ENCODE peak calls at places on chromosomes 6 and 20, in seven cellular contexts. T is anterior cingulate cortex; I is activated CD8-positive, alpha-beta T cell treated with anti-CD3 and anti-CD28 coated beads for 36 hours; M is CD8-positive, alpha-beta T cell; L is HTR-8/SVneo; Q is activated CD8-positive, alpha-beta memory T cell treated with anti-CD3 and anti-CD28 coated beads for 4 hours; G is HFFc6. W is an unnamed sample.

GRCh38 chr20:17320456-17320855 is 93.6 kb downstream of the PCSK2 start:
- DNase-seq in M (no peak), T (no peak), L (no peak), I (no peak), Q (no peak), G (no peak), W (no peak)

GRCh38 chr20:20549267-20549612 is 163.2 kb downstream of the RALGAPA2 start:
- DNase-seq in L (no peak), Q (no peak), M (no peak), T (no peak), G (no peak), I (no peak), W (peak; percentile 28)

GRCh38 chr6:26172496-26172958 is 85.3 kb downstream of the HFE start:
- DNase-seq in G (no peak), M (no peak), Q (no peak), I (peak; percentile 37), T (no peak), L (no peak), W (peak; percentile 11)

GRCh38 chr20:46195264-46196038 is 77.3 kb downstream of the CD40 start:
- DNase-seq in T (no peak), L (no peak), I (no peak), G (no peak), Q (no peak), M (no peak), W (no peak)

GRCh38 chr6:139240161-139241010 is 51.4 kb downstream of the TXLNB start:
- DNase-seq in T (no peak), L (no peak), Q (no peak), G (peak; percentile 17), M (no peak), I (no peak), W (peak; percentile 45)

GRCh38 chr20:40689100-40689942 is at the start of gene MAFB:
- DNase-seq in L (peak; percentile 39), I (peak; percentile 68), Q (peak; percentile 4), G (no peak), T (peak; percentile 86), M (no peak), W (peak; percentile 44)

GRCh38 chr6:81774542-81774941 is 22.1 kb upstream of the TENT5A start:
- DNase-seq in L (no peak), M (no peak), G (no peak), T (no peak), I (no peak), Q (no peak), W (no peak)

GRCh38 chr20:38060536-38060935 is 27.0 kb downstream of the RPRD1B start:
- DNase-seq in M (no peak), L (peak; percentile 35), I (no peak), G (no peak), Q (no peak), T (no peak), W (no peak)

GRCh38 chr6:13593720-13594119 is 19.3 kb downstream of the SIRT5 start:
- DNase-seq in T (no peak), L (no peak), I (no peak), G (no peak), Q (no peak), M (no peak), W (no peak)

GRCh38 chr6:4664117-4664626 is 112.0 kb upstream of the CDYL start:
- DNase-seq in M (no peak), L (no peak), G (peak; percentile 73), I (no peak), T (peak; percentile 7), Q (no peak), W (no peak)

GRCh38 chr6:110328231-110328630 is 29.9 kb downstream of the METTL24 start:
- DNase-seq in L (no peak), M (no peak), T (no peak), Q (no peak), I (no peak), G (peak; percentile 60), W (no peak)

GRCh38 chr6:34984416-34984815 is 95.4 kb downstream of the ANKS1A start:
- DNase-seq in L (no peak), I (no peak), T (no peak), G (no peak), M (no peak), Q (no peak), W (no peak)

GRCh38 chr20:62137092-62137384 is 6.2 kb downstream of the PSMA7 start:
- DNase-seq in T (no peak), M (no peak), Q (no peak), L (no peak), I (no peak), G (no peak), W (no peak)

GRCh38 chr6:151524059-151524458 is 30.2 kb downstream of the CCDC170 start:
- DNase-seq in L (no peak), T (no peak), I (no peak), M (no peak), G (no peak), Q (no peak), W (no peak)

GRCh38 chr6:158782432-158783166 is 36.6 kb downstream of the EZR start:
- DNase-seq in M (no peak), L (no peak), G (no peak), I (no peak), T (no peak), Q (no peak), W (no peak)

GRCh38 chr6:155765275-155766194 is 309.9 kb upstream of the NOX3 start:
- DNase-seq in L (peak; percentile 14), I (no peak), T (no peak), G (peak; percentile 65), Q (no peak), M (no peak), W (no peak)

GRCh38 chr20:48771542-48771941 is 56.3 kb downstream of the PREX1 start:
- DNase-seq in L (no peak), T (no peak), G (peak; percentile 61), M (no peak), I (no peak), Q (no peak), W (no peak)

GRCh38 chr20:36585410-36586125 is 12.2 kb downstream of the TGIF2 start:
- DNase-seq in Q (no peak), I (no peak), G (peak; percentile 83), T (no peak), L (no peak), M (no peak), W (peak; percentile 41)

GRCh38 chr20:9186396-9186795 is 117.5 kb downstream of the PLCB4 start:
- DNase-seq in L (no peak), I (no peak), M (no peak), T (no peak), Q (no peak), G (no peak), W (no peak)

GRCh38 chr6:170024940-170025339 is 265.9 kb downstream of the DLL1 start:
- DNase-seq in M (no peak), G (peak; percentile 3), L (no peak), T (no peak), I (no peak), Q (no peak), W (no peak)

GRCh38 chr6:142322066-142322465 is 20.3 kb downstream of the ADGRG6 start:
- DNase-seq in I (no peak), Q (no peak), T (no peak), G (no peak), L (no peak), M (no peak), W (no peak)

GRCh38 chr20:34549291-34549928 is 9.1 kb upstream of the MAP1LC3A start:
- DNase-seq in M (no peak), G (peak; percentile 8), I (no peak), L (no peak), T (no peak), Q (no peak), W (no peak)

GRCh38 chr6:2733736-2734480 is 16.8 kb downstream of the MYLK4 start:
- DNase-seq in M (no peak), G (no peak), T (no peak), Q (no peak), I (no peak), L (no peak), W (no peak)

GRCh38 chr20:51828762-51829161 is 26.4 kb upstream of the SALL4 start:
- DNase-seq in M (no peak), G (no peak), Q (no peak), T (no peak), L (no peak), I (no peak), W (no peak)

GRCh38 chr20:57440678-57441509 is 49.7 kb downstream of the RBM38 start:
- DNase-seq in T (peak; percentile 66), L (no peak), G (no peak), Q (no peak), I (no peak), M (no peak), W (peak; percentile 97)

GRCh38 chr6:153145591-153145990 is 14.5 kb upstream of the RGS17 start:
- DNase-seq in Q (no peak), G (no peak), I (no peak), T (no peak), L (no peak), M (no peak), W (no peak)

GRCh38 chr6:113414511-113414910 is 442.6 kb upstream of the MARCKS start:
- DNase-seq in I (no peak), M (no peak), Q (no peak), T (no peak), G (peak; percentile 89), L (peak; percentile 29), W (peak; percentile 42)

GRCh38 chr6:43355862-43356590 is 13.4 kb downstream of the ZNF318 start:
- DNase-seq in M (no peak), I (no peak), G (peak; percentile 37), T (no peak), Q (no peak), L (peak; percentile 29), W (no peak)

GRCh38 chr6:168699631-168700315 is 258.8 kb downstream of the SMOC2 start:
- DNase-seq in M (no peak), I (no peak), L (no peak), G (no peak), Q (no peak), T (peak; percentile 35), W (no peak)

GRCh38 chr6:43812850-43813584 is 43.0 kb downstream of the VEGFA start:
- DNase-seq in T (no peak), Q (peak; percentile 3), L (no peak), M (no peak), G (no peak), I (peak; percentile 63), W (peak; percentile 48)

GRCh38 chr6:7938562-7939185 is 28.1 kb upstream of the TXNDC5 start:
- DNase-seq in M (no peak), T (no peak), I (no peak), G (no peak), L (no peak), Q (no peak), W (no peak)

GRCh38 chr6:133062702-133063319 is 178.3 kb upstream of the EYA4 start:
- DNase-seq in Q (no peak), M (no peak), G (no peak), T (no peak), L (no peak), I (no peak), W (peak; percentile 51)

GRCh38 chr6:55069132-55069781 is 105.1 kb upstream of the HCRTR2 start:
- DNase-seq in G (peak; percentile 53), Q (no peak), L (peak; percentile 30), T (no peak), M (no peak), I (peak; percentile 13), W (peak; percentile 38)

GRCh38 chr6:36975231-36976004 is 10.6 kb downstream of the MTCH1 start:
- DNase-seq in L (no peak), T (no peak), G (no peak), I (no peak), M (no peak), Q (no peak), W (no peak)

GRCh38 chr20:44745560-44746366 is at the start of gene KCNK15:
- DNase-seq in T (no peak), L (no peak), I (peak; percentile 49), Q (peak; percentile 17), M (peak; percentile 15), G (no peak), W (no peak)

GRCh38 chr6:149925974-149926777 is 3.3 kb upstream of the RAET1G start:
- DNase-seq in T (no peak), I (peak; percentile 93), L (peak; percentile 53), G (peak; percentile 66), Q (peak; percentile 36), M (peak; percentile 53), W (peak; percentile 91)

W was measured in SJCRH30.